ENCODE peak calls at places on chromosomes 5 and 9, in six cellular contexts. M, E, U, P, O and Z are unnamed samples.

GRCh38 chr9:129384138-129384886 is 206.3 kb upstream of the IER5L start:
- DNase-seq in U (no peak), M (no peak), O (no peak), P (no peak), E (no peak), Z (no peak)

GRCh38 chr5:63573402-63573801 is 388.8 kb downstream of the HTR1A start:
- DNase-seq in U (no peak), E (no peak), O (no peak), P (no peak), M (no peak), Z (no peak)

GRCh38 chr5:135106610-135107009 is 72.6 kb upstream of the PITX1 start:
- DNase-seq in E (peak), O (no peak), U (no peak), P (no peak), M (peak), Z (no peak)

GRCh38 chr9:127767405-127767804 is 11.1 kb downstream of the SH2D3C start:
- DNase-seq in E (no peak), M (no peak), O (no peak), U (no peak), P (no peak), Z (no peak)

GRCh38 chr5:139415221-139415861 is 11.5 kb upstream of the SPATA24 start:
- DNase-seq in P (peak), E (no peak), O (no peak), U (peak), M (peak), Z (no peak)

GRCh38 chr5:55600536-55601208 is 65.9 kb upstream of the PLPP1 start:
- DNase-seq in P (peak), U (no peak), M (no peak), E (peak), O (peak), Z (peak)

GRCh38 chr9:30075022-30075421 is 2309.4 kb upstream of the ACO1 start:
- DNase-seq in E (no peak), O (no peak), U (no peak), M (no peak), P (no peak), Z (no peak)

GRCh38 chr5:141084487-141084989 is 9.9 kb upstream of the PCDHB2 start:
- DNase-seq in M (peak), P (peak), U (no peak), O (no peak), E (peak), Z (peak)

GRCh38 chr9:128419061-128419925 is 1.4 kb upstream of the CERCAM start:
- DNase-seq in O (no peak), E (peak), M (no peak), P (peak), U (no peak), Z (peak)

GRCh38 chr5:76292923-76293322 is 110.2 kb upstream of the IQGAP2 start:
- DNase-seq in P (no peak), O (peak), U (no peak), M (no peak), E (no peak), Z (no peak)

GRCh38 chr9:119963798-119964372 is 594.6 kb upstream of the BRINP1 start:
- DNase-seq in P (peak), O (no peak), E (peak), M (peak), U (no peak), Z (peak)

GRCh38 chr5:177511181-177511580 is 1.6 kb upstream of the DOK3 start:
- DNase-seq in O (no peak), P (no peak), E (no peak), M (no peak), U (no peak), Z (no peak)

GRCh38 chr5:142425286-142426065 is 100.7 kb upstream of the SPRY4 start:
- DNase-seq in U (no peak), O (no peak), P (no peak), E (peak), M (no peak), Z (no peak)

GRCh38 chr5:176529824-176530195 is 7.4 kb downstream of the RNF44 start:
- DNase-seq in E (no peak), O (peak), U (no peak), P (no peak), M (no peak), Z (no peak)

GRCh38 chr5:156191547-156191946 is 135.4 kb upstream of the SGCD start:
- DNase-seq in M (no peak), U (no peak), P (no peak), E (no peak), O (no peak), Z (no peak)

GRCh38 chr5:151580858-151581257 is 10.3 kb downstream of the FAT2 start:
- DNase-seq in O (no peak), U (no peak), P (no peak), E (no peak), M (no peak), Z (no peak)

GRCh38 chr5:35029333-35029732 is 18.4 kb downstream of the AGXT2 start:
- DNase-seq in M (peak), E (peak), U (no peak), P (peak), O (no peak), Z (peak)

GRCh38 chr9:123658792-123659191 is 271.1 kb downstream of the DENND1A start:
- DNase-seq in O (peak), U (no peak), M (no peak), E (no peak), P (no peak), Z (peak)

GRCh38 chr5:14996997-14997396 is 125.4 kb upstream of the ANKH start:
- DNase-seq in M (no peak), O (peak), P (no peak), U (no peak), E (no peak), Z (no peak)

GRCh38 chr5:54083245-54083644 is 227.1 kb downstream of the ARL15 start:
- DNase-seq in E (no peak), U (no peak), M (no peak), O (no peak), P (no peak), Z (no peak)

GRCh38 chr9:78132688-78133033 is 101.0 kb upstream of the GNAQ start:
- DNase-seq in E (no peak), M (no peak), O (no peak), P (peak), U (no peak), Z (no peak)

GRCh38 chr5:131709043-131709442 is 74.0 kb upstream of the RAPGEF6 start:
- DNase-seq in U (no peak), M (no peak), P (no peak), O (no peak), E (no peak), Z (no peak)

GRCh38 chr9:85466834-85467233 is 274.9 kb downstream of the AGTPBP1 start:
- DNase-seq in U (no peak), O (no peak), P (no peak), M (no peak), E (no peak), Z (no peak)

GRCh38 chr9:85471791-85472190 is 270.0 kb downstream of the AGTPBP1 start:
- DNase-seq in M (no peak), E (no peak), U (no peak), O (no peak), P (no peak), Z (no peak)

GRCh38 chr9:85469041-85469440 is 272.7 kb downstream of the AGTPBP1 start:
- DNase-seq in O (no peak), U (no peak), P (no peak), M (no peak), E (no peak), Z (no peak)
- TF ChIP-seq CTCF in O (no peak), U (no peak), P (no peak), M (no peak), E (no peak), Z (no peak)

DNA sequence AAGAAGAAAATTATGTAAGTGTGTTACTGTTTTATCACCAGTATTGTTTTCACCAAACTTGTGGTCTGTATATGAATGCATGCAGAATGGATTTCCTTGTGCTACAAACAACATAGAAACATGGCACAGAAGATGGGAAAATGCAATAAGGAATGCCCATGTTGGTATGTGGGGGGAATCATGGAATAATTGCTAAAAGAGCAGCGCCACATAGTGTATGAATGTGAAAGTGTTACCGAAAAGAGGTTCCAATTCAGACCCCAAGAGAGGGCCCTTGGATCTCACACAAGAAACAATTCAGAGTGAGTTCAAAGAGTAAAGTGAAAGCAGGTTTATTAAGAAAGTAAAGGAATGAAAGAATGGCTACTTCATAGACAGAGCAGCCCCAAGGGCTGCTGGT is 26.4 kb upstream of the TYRP1 start:
- DNase-seq in U (no peak), O (no peak), E (no peak), P (no peak), M (no peak), Z (peak)
- TF ChIP-seq CTCF in U (no peak), O (no peak), E (peak), P (no peak), M (no peak), Z (peak)

GRCh38 chr5:95730730-95731570 is at the start of gene RHOBTB3:
- DNase-seq in E (peak), P (peak), O (peak), M (peak), U (peak), Z (peak)
- TF ChIP-seq CTCF in E (no peak), P (no peak), O (peak), M (no peak), U (no peak), Z (no peak)

DNA sequence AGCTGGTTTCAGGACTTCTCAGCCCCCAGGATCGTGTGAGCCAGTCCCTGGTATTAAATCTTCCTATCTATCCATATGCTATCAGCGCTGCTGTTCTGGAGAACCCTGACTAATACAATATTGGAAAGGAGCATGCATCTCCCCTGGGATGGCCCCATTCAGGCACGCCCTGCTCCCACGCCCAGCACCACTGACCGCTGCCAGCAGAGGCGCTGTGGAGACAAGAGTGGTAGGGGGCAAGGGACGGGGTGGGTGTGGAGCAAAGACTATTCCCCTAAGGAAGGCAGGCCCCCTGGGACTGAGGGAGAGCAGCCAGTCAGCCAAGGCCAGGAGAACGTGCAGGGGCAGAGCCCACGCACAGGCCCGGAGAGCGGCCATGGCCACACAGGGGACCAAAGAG is 116.0 kb downstream of the VAV2 start:
- DNase-seq in E (no peak), O (no peak), M (no peak), P (peak), U (no peak), Z (no peak)
- TF ChIP-seq CTCF in E (peak), O (no peak), M (no peak), P (peak), U (no peak), Z (peak)

GRCh38 chr5:195401-196160 is 4.3 kb downstream of the LRRC14B start:
- DNase-seq in U (no peak), O (no peak), E (no peak), M (no peak), P (no peak), Z (no peak)
- TF ChIP-seq CTCF in U (no peak), O (no peak), E (peak), M (no peak), P (no peak), Z (peak)